ENCODE peak calls at places on chromosomes 12 and 14, in six cellular contexts. N is GM23338, J is endothelial cell of umbilical vein, F is HCT116, G is HepG2, I is K562. H is an unnamed sample.
A peak's percentile ranks its signal among the peaks of the same experiment; 100 is the strongest.

GRCh38 chr12:31005944-31006361 is 67.7 kb upstream of the DDX11 start:
- DNase-seq in F (peak; percentile 22), J (no peak), N (no peak), I (no peak), G (no peak), H (no peak)

GRCh38 chr12:15899282-15899870 is 11.8 kb upstream of the DERA start:
- DNase-seq in N (peak; percentile 50), G (peak; percentile 30), I (no peak), J (peak; percentile 54), F (no peak), H (no peak)

GRCh38 chr12:81216739-81217138 is 138.9 kb downstream of the ACSS3 start:
- DNase-seq in G (no peak), N (no peak), J (no peak), F (no peak), I (no peak), H (no peak)

GRCh38 chr12:6821674-6822433 is at the start of gene GPR162:
- DNase-seq in J (no peak), F (no peak), G (no peak), I (peak; percentile 66), N (peak; percentile 93), H (no peak)

GRCh38 chr14:98599082-98599481 is 672.9 kb downstream of the BCL11B start:
- DNase-seq in N (no peak), G (no peak), J (no peak), F (no peak), I (no peak), H (no peak)

GRCh38 chr14:70803321-70804110 is 5.8 kb downstream of the MAP3K9 start:
- DNase-seq in G (no peak), I (no peak), F (no peak), N (no peak), J (no peak), H (no peak)

GRCh38 chr14:46574236-46574970 is 77.2 kb downstream of the RPL10L start:
- DNase-seq in G (no peak), J (peak; percentile 85), N (no peak), I (no peak), F (no peak), H (no peak)

GRCh38 chr12:1593232-1594044 is 943 bp downstream of the FBXL14 start:
- DNase-seq in I (no peak), F (no peak), G (no peak), J (peak; percentile 40), N (peak; percentile 53), H (no peak)

GRCh38 chr14:77303417-77304156 is 17.1 kb downstream of the POMT2 start:
- DNase-seq in I (peak; percentile 22), J (peak; percentile 96), G (peak; percentile 89), N (no peak), F (peak; percentile 54), H (no peak)

GRCh38 chr12:47742253-47742825 is 16.3 kb downstream of the RAPGEF3 start:
- DNase-seq in I (peak; percentile 71), J (peak; percentile 51), G (peak; percentile 19), F (peak; percentile 26), N (peak; percentile 79), H (no peak)

GRCh38 chr14:77051101-77051500 is 22.6 kb upstream of the IRF2BPL start:
- DNase-seq in N (no peak), F (no peak), G (no peak), J (no peak), I (no peak), H (no peak)

GRCh38 chr14:91303091-91303923 is 58.8 kb upstream of the GPR68 start:
- DNase-seq in I (peak; percentile 96), F (peak; percentile 49), J (peak; percentile 38), G (peak; percentile 28), N (peak; percentile 98), H (no peak)

GRCh38 chr14:94598816-94599655 is 13.2 kb upstream of the SERPINA3 start:
- DNase-seq in J (peak; percentile 77), F (peak; percentile 96), N (peak; percentile 24), I (no peak), G (peak; percentile 100), H (no peak)

DNA sequence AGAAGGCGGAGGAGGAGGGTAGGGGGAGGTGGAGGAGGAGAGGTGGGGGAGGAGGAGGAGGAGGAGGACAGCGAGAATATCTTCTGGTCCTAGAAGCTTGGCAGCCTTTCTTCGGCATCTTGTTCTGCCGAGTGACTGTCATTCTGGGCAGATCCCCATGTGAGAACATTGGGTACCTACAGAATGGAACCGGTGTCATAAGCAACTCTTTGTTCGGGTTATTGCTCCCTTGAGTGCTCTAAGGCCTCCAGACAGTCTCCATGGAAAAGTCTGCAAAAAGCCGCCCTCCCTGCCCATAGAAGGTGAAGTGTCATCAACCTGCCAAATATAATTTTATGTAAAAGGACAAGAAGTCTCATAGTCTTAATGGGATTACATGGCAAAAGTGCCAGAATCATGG is 7.0 kb downstream of the RFC5 start:
- DNase-seq in N (no peak), I (no peak), J (no peak), G (no peak), F (no peak), H (no peak)
- TF ChIP-seq POLR2AphosphoS5 in N (no peak), I (no peak), J (no peak), G (no peak), F (no peak), H (no peak)

GRCh38 chr14:37622231-37622923 is 26.9 kb downstream of the TTC6 start:
- DNase-seq in I (no peak), G (no peak), J (peak; percentile 47), F (no peak), N (peak; percentile 86), H (no peak)
- TF ChIP-seq EZH2 in I (no peak), G (no peak), J (peak; percentile 28), F (no peak), N (peak; percentile 56), H (no peak)

GRCh38 chr12:106193404-106194215 is 54.2 kb downstream of the CKAP4 start:
- DNase-seq in G (no peak), I (no peak), J (no peak), N (no peak), F (no peak), H (no peak)

GRCh38 chr12:106194351-106194750 is 53.5 kb downstream of the CKAP4 start:
- DNase-seq in J (no peak), N (no peak), F (no peak), G (no peak), I (no peak), H (no peak)

GRCh38 chr12:106192659-106193403 is 54.1 kb upstream of the NUAK1 start:
- DNase-seq in N (no peak), I (peak; percentile 19), F (no peak), J (no peak), G (no peak), H (no peak)

GRCh38 chr12:106197906-106198623 is 49.8 kb downstream of the CKAP4 start:
- DNase-seq in N (no peak), F (peak; percentile 22), G (no peak), J (no peak), I (no peak), H (no peak)

DNA sequence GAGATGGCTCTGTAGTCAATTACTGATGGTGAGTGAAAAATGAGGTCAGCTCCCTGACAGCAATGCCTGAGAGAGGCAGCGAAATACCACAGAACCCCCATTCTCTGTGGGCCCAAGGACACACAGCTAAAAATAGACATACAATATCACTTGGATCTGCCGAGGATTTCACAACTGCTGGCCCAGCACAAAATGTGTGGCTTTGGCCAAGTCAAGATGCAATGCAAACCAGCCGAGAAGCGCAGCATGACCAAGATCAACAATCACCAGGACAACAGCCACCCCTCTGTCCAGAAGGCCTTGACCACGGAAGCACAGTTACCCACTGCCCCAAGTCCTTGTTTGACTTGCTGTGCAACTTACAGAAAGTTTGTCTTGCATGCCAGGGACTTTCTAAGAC is 52.2 kb downstream of the CKAP4 start:
- DNase-seq in N (no peak), J (no peak), G (peak; percentile 72), I (no peak), F (no peak), H (no peak)
- TF ChIP-seq POLR2AphosphoS5 in N (no peak), J (no peak), G (no peak), I (no peak), F (no peak), H (no peak)

GRCh38 chr14:49598479-49599301 is at the start of gene LRR1:
- DNase-seq in N (peak; percentile 85), J (peak; percentile 90), F (peak; percentile 69), G (peak; percentile 76), I (peak; percentile 66), H (no peak)
- TF ChIP-seq EZH2 in N (no peak), J (no peak), F (no peak), G (no peak), I (no peak), H (no peak)

DNA sequence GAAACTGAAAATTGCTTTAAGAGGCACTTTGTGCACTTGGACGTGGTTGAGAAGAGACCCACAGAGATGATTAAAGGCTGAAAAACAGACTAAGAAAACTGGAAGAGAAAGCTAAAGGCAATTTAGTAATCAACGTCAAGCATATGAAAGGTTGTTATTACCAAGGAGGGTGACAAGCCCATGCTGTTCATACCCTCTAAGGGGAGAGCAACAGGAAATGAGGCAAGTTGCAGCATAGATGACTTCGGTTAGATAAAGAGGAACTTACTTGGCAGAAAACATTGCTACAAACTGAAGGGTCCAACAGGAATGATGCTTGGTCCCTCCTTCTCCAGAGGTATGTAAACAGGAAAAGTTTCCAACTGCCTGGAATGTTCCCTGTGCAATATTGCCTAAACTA is 107.8 kb downstream of the DUSP6 start:
- DNase-seq in F (no peak), N (no peak), J (peak; percentile 68), I (no peak), G (no peak), H (no peak)
- TF ChIP-seq POLR2AphosphoS5 in F (no peak), N (no peak), J (no peak), I (no peak), G (no peak), H (no peak)

DNA sequence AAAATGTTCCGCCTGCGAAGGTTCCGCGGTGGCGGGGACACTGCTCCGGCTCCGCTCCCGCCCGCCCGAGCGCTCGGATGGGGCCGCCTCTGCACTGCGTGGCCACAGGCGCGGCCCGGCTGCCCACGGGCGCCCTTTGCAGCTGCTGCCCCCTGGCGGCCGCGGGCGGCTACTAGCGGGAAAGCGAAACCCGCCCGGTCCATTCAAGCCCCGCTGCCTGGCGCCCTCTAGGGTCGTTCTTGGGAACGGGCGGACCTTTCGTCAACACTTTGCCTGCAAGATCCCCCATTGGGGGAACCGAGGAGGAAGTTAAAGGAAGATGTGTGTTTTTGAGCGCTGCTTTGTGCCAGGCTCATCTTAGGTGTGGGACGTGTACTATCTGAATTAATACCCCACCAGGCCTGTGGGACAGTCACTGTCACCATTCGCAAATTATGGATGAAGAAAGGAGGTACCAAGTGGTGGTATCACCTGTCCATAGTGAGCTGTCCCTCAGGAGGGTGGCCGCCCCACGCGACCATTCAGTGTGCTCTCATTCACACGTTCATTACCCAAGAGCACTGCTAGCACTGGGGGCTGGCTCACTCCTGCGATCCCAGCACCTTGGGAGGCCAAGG is 19.4 kb downstream of the GPR132 start:
- DNase-seq in G (peak; percentile 58), I (peak; percentile 89), N (peak; percentile 95), J (peak; percentile 81), F (peak; percentile 69), H (no peak)
- TF ChIP-seq EZH2 in G (no peak), I (no peak), N (no peak), J (no peak), F (no peak), H (no peak)

DNA sequence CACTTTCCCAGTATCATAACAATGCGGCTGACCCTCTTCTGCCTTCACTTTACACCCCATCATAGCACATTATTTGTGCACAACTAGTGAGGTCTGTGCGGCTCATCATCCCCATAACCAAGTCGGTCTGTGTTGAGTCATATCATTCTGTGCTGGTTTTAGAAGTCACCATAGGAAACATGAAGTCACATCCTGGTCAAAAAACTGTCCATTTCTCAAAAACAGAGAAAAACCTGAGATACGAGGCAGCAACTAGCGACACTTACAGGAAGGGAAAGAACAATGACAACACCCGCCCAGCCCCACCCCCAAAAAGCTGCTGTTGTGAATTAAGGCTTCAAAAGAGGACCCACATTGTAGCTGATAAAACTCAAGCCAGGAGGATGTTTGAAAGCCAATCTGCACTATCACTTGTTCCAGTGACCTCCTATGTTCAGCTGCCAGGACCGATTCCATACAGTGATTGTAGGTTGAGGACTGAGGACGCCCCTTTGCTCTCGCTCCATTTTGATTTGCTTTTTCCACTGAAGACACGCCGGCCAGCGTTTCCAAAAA is 87.7 kb downstream of the DUSP16 start:
- DNase-seq in J (peak; percentile 80), N (no peak), F (no peak), I (peak; percentile 35), G (no peak), H (no peak)
- TF ChIP-seq POLR2AphosphoS5 in J (no peak), N (no peak), F (no peak), I (peak; percentile 17), G (no peak), H (no peak)